ENCODE peak calls at places on chromosomes 1 and 21, in six cellular contexts. S is H1, Z is K562, Y is HepG2, U is SK-N-SH, M is GM12878. K is an unnamed sample.

GRCh38 chr1:24047101-24047459 is 64.9 kb downstream of the MYOM3 start:
- DNase-seq in M (no peak), S (no peak), Z (peak; percentile 22), U (no peak), Y (peak; percentile 37), K (no peak)

GRCh38 chr1:84078108-84078823 is 65.8 kb upstream of the PRKACB start:
- DNase-seq in U (no peak), Z (peak; percentile 54), M (no peak), Y (no peak), S (no peak), K (no peak)

GRCh38 chr1:62906428-62906886 is 122.5 kb downstream of the ATG4C start:
- DNase-seq in Z (peak; percentile 41), U (peak; percentile 10), Y (no peak), M (no peak), S (no peak), K (peak; percentile 2)

GRCh38 chr1:161427733-161428516 is 60.2 kb upstream of the CFAP126 start:
- DNase-seq in S (no peak), M (peak; percentile 72), Y (peak; percentile 35), U (peak; percentile 36), Z (peak; percentile 81), K (no peak)

GRCh38 chr1:6753320-6754140 is 31.7 kb upstream of the CAMTA1 start:
- DNase-seq in S (no peak), M (no peak), Y (no peak), U (no peak), Z (no peak), K (no peak)

GRCh38 chr1:194600716-194601115 is 1414.3 kb upstream of the B3GALT2 start:
- DNase-seq in U (no peak), M (no peak), S (no peak), Z (no peak), Y (no peak), K (no peak)

GRCh38 chr1:181911715-181912114 is 149.8 kb downstream of the ZNF648 start:
- DNase-seq in Z (no peak), Y (no peak), M (no peak), S (no peak), U (no peak), K (no peak)

GRCh38 chr1:42944207-42944928 is 14.3 kb downstream of the SLC2A1 start:
- DNase-seq in M (no peak), Y (no peak), S (no peak), Z (no peak), U (no peak), K (peak; percentile 78)

GRCh38 chr1:42142894-42143675 is 10.1 kb upstream of the GUCA2B start:
- DNase-seq in U (no peak), Y (no peak), Z (no peak), M (no peak), S (no peak), K (no peak)

GRCh38 chr1:200488375-200489165 is 78.7 kb upstream of the ZNF281 start:
- DNase-seq in Z (peak; percentile 74), S (no peak), Y (peak; percentile 68), U (peak; percentile 73), M (peak; percentile 37), K (peak; percentile 10)

GRCh38 chr1:181205901-181206300 is 117.4 kb downstream of the IER5 start:
- DNase-seq in S (no peak), Z (no peak), Y (no peak), M (no peak), U (no peak), K (no peak)

GRCh38 chr1:180151508-180151907 is 3.2 kb upstream of the QSOX1 start:
- DNase-seq in S (no peak), M (no peak), Z (no peak), Y (no peak), U (no peak), K (no peak)

GRCh38 chr1:47901001-47901575 is 96.1 kb downstream of the TRABD2B start:
- DNase-seq in U (no peak), S (no peak), Z (no peak), Y (no peak), M (no peak), K (no peak)

GRCh38 chr1:107277022-107277421 is 136.2 kb downstream of the NTNG1 start:
- DNase-seq in M (no peak), S (peak; percentile 21), Z (peak; percentile 7), Y (peak; percentile 46), U (peak; percentile 23), K (no peak)

GRCh38 chr1:145891143-145891542 is 5.5 kb upstream of the ANKRD35 start:
- DNase-seq in S (no peak), M (no peak), Y (peak; percentile 36), Z (no peak), U (no peak), K (no peak)

GRCh38 chr1:50750021-50750619 is 209.9 kb downstream of the FAF1 start:
- DNase-seq in S (no peak), M (no peak), Z (peak; percentile 36), Y (peak; percentile 6), U (peak; percentile 26), K (no peak)

GRCh38 chr1:117754061-117754969 is 148.5 kb downstream of the TENT5C start:
- DNase-seq in Z (peak; percentile 82), M (no peak), U (peak; percentile 61), S (peak; percentile 13), Y (peak; percentile 50), K (peak; percentile 6)

GRCh38 chr1:26550946-26551345 is 21.4 kb downstream of the RPS6KA1 start:
- DNase-seq in U (peak; percentile 65), Z (no peak), S (no peak), Y (no peak), M (no peak), K (no peak)

DNA sequence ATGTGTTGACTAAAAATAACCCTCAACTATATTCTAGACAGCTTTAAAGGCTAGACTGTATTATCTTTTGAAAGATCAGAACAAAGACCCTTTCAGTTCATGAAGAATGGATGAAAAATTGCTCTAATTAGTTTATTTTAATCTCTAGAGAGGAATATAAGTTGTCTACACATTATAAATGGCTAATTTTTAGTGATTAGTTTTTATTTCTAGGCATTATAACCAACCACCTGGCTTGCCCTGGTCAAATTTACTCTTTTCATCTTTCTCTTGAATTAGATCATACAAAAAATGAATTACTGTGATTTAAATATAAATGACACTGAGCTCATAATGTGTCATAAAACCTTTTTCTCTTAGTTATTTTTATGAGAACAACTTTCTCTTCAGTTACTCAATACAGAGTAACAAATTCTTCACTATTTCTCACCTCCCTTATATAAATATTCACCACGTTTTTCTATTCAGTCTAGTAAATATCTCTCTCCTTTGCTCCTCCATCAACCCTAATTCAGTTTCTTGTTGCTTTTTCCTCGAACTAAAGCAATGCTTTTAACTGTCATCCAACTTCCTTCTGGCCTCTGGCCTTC is 428.6 kb upstream of the TMPRSS15 start:
- DNase-seq in Y (no peak), S (no peak), Z (no peak), U (no peak), M (no peak), K (no peak)
- TF ChIP-seq GABPA in Y (no peak), S (no peak), Z (no peak), U (no peak), M (no peak), K (no peak)

DNA sequence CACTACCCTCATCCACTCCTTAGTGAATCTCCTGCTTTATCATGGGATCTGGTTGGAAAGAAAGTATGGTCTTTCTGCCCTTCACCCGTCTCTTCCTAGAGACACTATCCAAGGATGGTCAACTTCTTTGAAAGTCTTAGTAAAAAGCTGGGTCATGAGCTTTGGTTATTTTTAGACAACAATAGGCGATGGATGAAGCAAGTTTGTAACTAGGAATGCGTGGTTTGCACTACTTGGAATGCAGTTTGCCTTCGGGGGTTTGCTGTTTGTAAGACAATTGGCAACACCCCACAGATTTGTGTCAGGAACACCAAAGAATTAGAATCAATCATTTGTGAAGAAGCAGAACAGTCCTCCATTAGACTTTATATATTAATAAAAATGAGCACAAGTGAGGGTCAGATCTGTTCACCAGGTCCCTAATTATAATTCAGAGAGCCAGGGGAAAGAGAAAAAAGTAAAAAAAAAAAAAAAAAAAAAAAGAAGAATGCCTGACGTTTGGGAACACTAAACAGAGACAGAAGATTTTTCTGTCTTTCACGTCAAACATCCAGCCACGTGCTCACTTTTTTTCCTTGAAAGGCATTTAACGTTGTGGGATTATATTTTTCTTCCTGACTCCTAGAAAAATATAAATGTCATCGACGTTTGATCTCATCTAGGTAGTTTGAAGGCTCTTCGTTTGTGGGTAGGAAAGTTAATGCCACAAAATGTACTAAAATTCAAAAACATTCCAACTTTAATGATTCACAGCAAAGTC is 60.7 kb upstream of the BTG3 start:
- DNase-seq in M (no peak), S (no peak), U (no peak), Z (no peak), Y (no peak), K (no peak)
- TF ChIP-seq POLR2AphosphoS5 in M (no peak), S (no peak), U (no peak), Z (no peak), Y (no peak), K (no peak)

DNA sequence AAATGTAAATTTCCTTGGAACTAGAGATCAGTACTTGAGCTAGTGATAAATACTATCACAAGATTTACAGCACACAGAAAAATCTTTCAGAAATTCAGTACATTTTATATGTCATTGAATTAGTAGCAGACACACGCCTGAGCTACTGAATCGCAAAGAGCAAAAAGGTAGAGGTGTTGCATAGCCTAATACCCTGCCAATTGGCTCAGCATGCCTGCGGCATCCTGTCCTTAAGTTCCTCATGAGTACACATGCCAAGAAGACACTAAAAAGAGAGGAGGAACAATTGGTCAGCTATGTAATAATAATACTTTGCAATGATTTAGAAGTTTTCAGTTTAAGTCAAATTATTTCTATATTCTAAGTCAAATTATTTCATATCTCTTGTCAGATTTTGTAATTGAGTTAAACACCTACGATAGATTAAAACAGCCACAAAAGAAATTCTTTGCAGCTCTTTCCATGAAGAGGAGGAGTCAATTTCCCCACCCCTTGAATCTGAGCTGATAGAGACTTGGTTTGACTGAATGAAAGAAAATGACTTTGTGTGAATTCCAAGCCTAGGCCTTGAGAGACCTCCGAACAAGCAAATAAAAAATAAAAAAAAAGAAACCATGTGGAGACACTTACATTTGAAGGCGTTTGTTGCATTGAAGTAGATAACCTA is 36.2 kb upstream of the PKN2 start:
- DNase-seq in U (no peak), Z (no peak), S (no peak), M (no peak), Y (no peak), K (no peak)
- TF ChIP-seq GABPA in U (no peak), Z (no peak), S (no peak), M (no peak), Y (no peak), K (no peak)

GRCh38 chr1:33319949-33320618 is 814 bp downstream of the A3GALT2 start:
- DNase-seq in S (no peak), U (no peak), M (no peak), Y (no peak), Z (no peak), K (no peak)
- TF ChIP-seq POLR2AphosphoS5 in S (no peak), U (no peak), M (no peak), Y (no peak), Z (no peak), K (no peak)

DNA sequence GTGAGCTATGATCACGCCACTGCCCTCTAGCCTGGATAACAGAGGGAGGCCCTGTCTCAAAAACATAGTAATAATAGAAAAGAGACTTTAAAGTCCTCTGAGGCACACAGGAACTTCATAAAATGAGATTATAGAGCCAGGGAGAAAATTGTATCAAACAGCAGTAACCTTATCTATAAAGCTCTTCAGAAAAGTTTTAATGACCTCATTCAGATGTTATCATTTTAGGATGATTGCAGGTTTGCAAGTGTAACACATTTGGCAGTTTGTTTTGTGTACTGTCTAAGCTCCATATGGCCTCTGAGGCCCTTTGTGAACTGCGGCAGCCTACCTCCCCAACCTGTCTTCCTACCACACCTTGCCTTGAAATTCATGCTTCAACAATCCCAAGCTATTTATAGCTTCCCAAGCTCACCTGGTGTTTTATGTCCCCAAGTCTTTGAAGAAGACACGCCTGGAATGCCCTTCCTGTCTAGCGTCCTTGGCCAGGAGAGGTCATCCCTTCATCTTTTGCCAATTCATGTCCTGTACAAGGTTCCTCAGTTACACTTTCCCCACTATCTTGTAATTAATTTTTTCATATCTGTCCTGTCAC is 8.5 kb upstream of the AKNAD1 start:
- DNase-seq in Y (no peak), M (no peak), U (no peak), Z (no peak), S (no peak), K (no peak)
- TF ChIP-seq GABPA in Y (no peak), M (no peak), U (no peak), Z (no peak), S (no peak), K (no peak)